ENCODE peak calls at places on chromosomes 7 and 10, in nine cellular contexts. J is IMR-90, Y is testis, T is endothelial cell of umbilical vein, M is adrenal gland, E is ovary, L is fibroblast of lung, D is HepG2, Z is fibroblast of pulmonary artery. R is an unnamed sample.

GRCh38 chr7:16647435-16647960 is 1.5 kb downstream of the BZW2 start:
- DNase-seq in J (peak), Y (no peak), T (peak), M (no peak), E (no peak), L (peak), D (no peak), Z (no peak), R (no peak)

GRCh38 chr7:152341039-152341913 is 94.5 kb downstream of the KMT2C start:
- DNase-seq in J (peak), Y (peak), T (peak), M (peak), E (no peak), L (peak), D (peak), Z (peak), R (peak)

GRCh38 chr7:81470084-81470723 is 299.6 kb downstream of the HGF start:
- DNase-seq in J (peak), Y (peak), T (peak), M (peak), E (peak), L (peak), D (peak), Z (peak), R (peak)

GRCh38 chr7:101426303-101427011 is 63.8 kb downstream of the COL26A1 start:
- DNase-seq in J (no peak), Y (no peak), T (no peak), M (no peak), E (no peak), L (no peak), D (no peak), Z (no peak), R (peak)

GRCh38 chr7:67916571-67916970 is 919.9 kb downstream of the TYW1 start:
- DNase-seq in J (no peak), Y (no peak), T (no peak), M (no peak), E (no peak), L (no peak), D (no peak), Z (no peak), R (no peak)

GRCh38 chr10:43128958-43129706 is 9.1 kb upstream of the CSGALNACT2 start:
- DNase-seq in J (peak), Y (no peak), T (peak), M (no peak), E (no peak), L (peak), D (no peak), Z (peak), R (peak)

GRCh38 chr10:49666685-49667084 is 12.8 kb upstream of the C10orf53 start:
- DNase-seq in J (no peak), Y (no peak), T (no peak), M (no peak), E (no peak), L (no peak), D (no peak), Z (no peak), R (no peak)

GRCh38 chr7:69537691-69538090 is 60.6 kb upstream of the AUTS2 start:
- DNase-seq in J (no peak), Y (no peak), T (no peak), M (no peak), E (no peak), L (no peak), D (no peak), Z (no peak), R (no peak)

GRCh38 chr7:134014935-134015334 is 112.2 kb upstream of the LRGUK start:
- DNase-seq in J (no peak), Y (no peak), T (no peak), M (no peak), E (no peak), L (no peak), D (no peak), Z (no peak), R (no peak)

GRCh38 chr7:147245274-147245673 is 1128.7 kb downstream of the CNTNAP2 start:
- DNase-seq in J (peak), Y (peak), T (no peak), M (peak), E (no peak), L (no peak), D (peak), Z (peak), R (peak)

GRCh38 chr7:149853157-149853556 is 15.0 kb downstream of the ZNF862 start:
- DNase-seq in J (peak), Y (no peak), T (no peak), M (no peak), E (no peak), L (peak), D (no peak), Z (no peak), R (no peak)

GRCh38 chr7:26379711-26380110 is 88.0 kb downstream of the SNX10 start:
- DNase-seq in J (no peak), Y (no peak), T (peak), M (no peak), E (no peak), L (no peak), D (no peak), Z (no peak), R (peak)

GRCh38 chr10:133292919-133293809 is 15.5 kb downstream of the TUBGCP2 start:
- DNase-seq in J (peak), Y (no peak), T (peak), M (no peak), E (no peak), L (peak), D (no peak), Z (peak), R (peak)

GRCh38 chr10:24575462-24576002 is 148.2 kb downstream of the ARHGAP21 start:
- DNase-seq in J (no peak), Y (no peak), T (no peak), M (no peak), E (no peak), L (no peak), D (no peak), Z (no peak), R (no peak)

GRCh38 chr10:1451362-1451888 is 285.9 kb downstream of the ADARB2 start:
- DNase-seq in J (no peak), Y (no peak), T (no peak), M (no peak), E (no peak), L (no peak), D (no peak), Z (no peak), R (no peak)

GRCh38 chr10:3116508-3117100 is 49.3 kb downstream of the PFKP start:
- DNase-seq in J (no peak), Y (no peak), T (no peak), M (no peak), E (no peak), L (no peak), D (peak), Z (no peak), R (no peak)

GRCh38 chr10:121851791-121852190 is 76.0 kb downstream of the ATE1 start:
- DNase-seq in J (no peak), Y (no peak), T (no peak), M (no peak), E (no peak), L (peak), D (no peak), Z (no peak), R (no peak)

GRCh38 chr10:128932071-128932820 is 534.8 kb upstream of the MGMT start:
- DNase-seq in J (no peak), Y (no peak), T (no peak), M (no peak), E (no peak), L (no peak), D (no peak), Z (no peak), R (peak)

GRCh38 chr7:137870684-137871083 is 23.9 kb upstream of the DGKI start:
- DNase-seq in J (peak), Y (no peak), T (no peak), M (no peak), E (no peak), L (no peak), D (no peak), Z (no peak), R (no peak)

GRCh38 chr10:80407836-80408197 is 534 bp upstream of the PRXL2A start:
- DNase-seq in J (no peak), Y (no peak), T (peak), M (peak), E (no peak), L (peak), D (peak), Z (no peak), R (no peak)

GRCh38 chr10:86598151-86598550 is 56.2 kb upstream of the OPN4 start:
- DNase-seq in J (peak), Y (no peak), T (no peak), M (no peak), E (no peak), L (peak), D (no peak), Z (no peak), R (no peak)

GRCh38 chr10:21525367-21526183 is at the start of gene SKIDA1:
- DNase-seq in J (peak), Y (peak), T (peak), M (peak), E (peak), L (peak), D (peak), Z (peak), R (peak)

GRCh38 chr7:1555046-1555812 is 776 bp downstream of the TMEM184A start:
- DNase-seq in J (peak), Y (peak), T (peak), M (peak), E (peak), L (peak), D (peak), Z (peak), R (peak)

GRCh38 chr10:28879875-28880381 is 202.6 kb downstream of the BAMBI start:
- DNase-seq in J (no peak), Y (peak), T (peak), M (peak), E (peak), L (no peak), D (no peak), Z (no peak), R (no peak)

GRCh38 chr7:130154501-130155317 is 50.5 kb downstream of the TMEM209 start:
- DNase-seq in J (no peak), Y (no peak), T (no peak), M (peak), E (no peak), L (no peak), D (no peak), Z (no peak), R (peak)

GRCh38 chr7:66099551-66100407 is 14.9 kb upstream of the CRCP start:
- DNase-seq in J (peak), Y (peak), T (peak), M (peak), E (peak), L (peak), D (no peak), Z (peak), R (peak)

GRCh38 chr10:79063661-79064490 is 4.9 kb upstream of the ZMIZ1 start:
- DNase-seq in J (no peak), Y (no peak), T (no peak), M (no peak), E (peak), L (no peak), D (no peak), Z (no peak), R (no peak)

GRCh38 chr10:55024718-55025117 is 223.7 kb upstream of the PCDH15 start:
- DNase-seq in J (no peak), Y (no peak), T (peak), M (peak), E (no peak), L (peak), D (no peak), Z (no peak), R (no peak)

GRCh38 chr10:110918269-110918632 is 729 bp downstream of the BBIP1 start:
- DNase-seq in J (peak), Y (peak), T (peak), M (peak), E (peak), L (peak), D (peak), Z (peak), R (peak)

GRCh38 chr10:14618669-14619068 is 156.0 kb downstream of the FAM107B start:
- DNase-seq in J (no peak), Y (no peak), T (no peak), M (no peak), E (no peak), L (no peak), D (no peak), Z (no peak), R (no peak)

GRCh38 chr10:14617125-14617524 is 157.6 kb downstream of the FAM107B start:
- DNase-seq in J (no peak), Y (no peak), T (peak), M (no peak), E (no peak), L (no peak), D (no peak), Z (no peak), R (no peak)

GRCh38 chr10:14616465-14616864 is 158.2 kb downstream of the FAM107B start:
- DNase-seq in J (no peak), Y (no peak), T (no peak), M (no peak), E (no peak), L (no peak), D (no peak), Z (no peak), R (no peak)

GRCh38 chr10:14621037-14621436 is 153.7 kb downstream of the FAM107B start:
- DNase-seq in J (peak), Y (no peak), T (no peak), M (no peak), E (no peak), L (no peak), D (no peak), Z (no peak), R (no peak)

GRCh38 chr10:14617850-14618249 is 156.8 kb downstream of the FAM107B start:
- DNase-seq in J (peak), Y (no peak), T (no peak), M (no peak), E (no peak), L (peak), D (no peak), Z (peak), R (peak)
- TF ChIP-seq CTCF in J (peak), Y (no peak), T (peak), M (peak), E (no peak), L (peak), D (no peak), Z (peak), R (no peak)

DNA sequence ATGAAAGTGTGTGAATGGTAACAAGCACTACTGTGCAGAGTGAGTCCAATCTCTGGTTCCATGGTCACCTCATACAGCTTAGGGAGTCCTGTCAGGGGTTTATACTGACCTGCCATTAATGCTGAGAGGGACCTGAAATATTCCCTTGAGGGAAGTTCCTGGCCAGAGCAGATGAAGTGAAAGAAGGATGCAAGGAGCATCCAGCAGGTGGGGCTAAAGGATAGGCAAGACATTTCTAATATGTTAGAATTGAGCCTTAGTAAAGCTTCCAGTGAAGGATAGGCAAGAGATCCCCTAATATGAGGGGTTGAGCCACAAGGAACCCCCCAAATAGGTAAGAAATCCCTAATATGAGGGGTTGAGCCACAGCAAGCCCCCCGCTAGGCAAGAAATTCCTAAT is 25.5 kb upstream of the FAM221A start:
- DNase-seq in J (peak), Y (peak), T (peak), M (peak), E (no peak), L (no peak), D (peak), Z (peak), R (peak)
- TF ChIP-seq CTCF in J (peak), Y (no peak), T (peak), M (peak), E (no peak), L (peak), D (peak), Z (peak), R (no peak)

GRCh38 chr10:94194256-94194655 is 168.5 kb downstream of the NOC3L start:
- DNase-seq in J (peak), Y (no peak), T (no peak), M (no peak), E (no peak), L (peak), D (no peak), Z (peak), R (peak)
- TF ChIP-seq CTCF in J (peak), Y (no peak), T (no peak), M (no peak), E (no peak), L (no peak), D (no peak), Z (peak), R (no peak)

GRCh38 chr7:112452102-112452888 is 2.0 kb downstream of the IFRD1 start:
- DNase-seq in J (peak), Y (peak), T (peak), M (peak), E (peak), L (peak), D (peak), Z (peak), R (peak)
- TF ChIP-seq CTCF in J (peak), Y (no peak), T (no peak), M (no peak), E (no peak), L (peak), D (peak), Z (peak), R (peak)

DNA sequence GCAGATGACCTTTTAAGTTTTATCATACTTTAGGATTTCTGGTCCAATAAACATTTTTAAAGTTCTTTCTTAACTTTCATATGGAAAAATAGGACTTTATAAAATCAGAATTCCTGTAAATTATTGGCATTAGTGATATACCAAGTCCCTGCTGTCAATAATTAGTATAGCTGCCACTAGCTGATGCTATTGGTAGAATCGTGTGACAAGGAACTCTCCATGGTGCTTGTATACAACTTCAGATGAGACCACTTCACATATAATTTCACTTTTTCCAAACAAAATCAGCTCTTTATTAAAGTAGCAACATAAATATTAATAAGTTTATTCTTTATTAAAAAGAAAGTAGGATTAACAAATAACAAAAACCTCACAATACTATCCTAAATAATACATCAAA is 49.9 kb downstream of the ZNF800 start:
- DNase-seq in J (no peak), Y (no peak), T (no peak), M (no peak), E (no peak), L (no peak), D (no peak), Z (no peak), R (no peak)
- TF ChIP-seq CTCF in J (no peak), Y (no peak), T (no peak), M (no peak), E (no peak), L (no peak), D (no peak), Z (no peak), R (no peak)

DNA sequence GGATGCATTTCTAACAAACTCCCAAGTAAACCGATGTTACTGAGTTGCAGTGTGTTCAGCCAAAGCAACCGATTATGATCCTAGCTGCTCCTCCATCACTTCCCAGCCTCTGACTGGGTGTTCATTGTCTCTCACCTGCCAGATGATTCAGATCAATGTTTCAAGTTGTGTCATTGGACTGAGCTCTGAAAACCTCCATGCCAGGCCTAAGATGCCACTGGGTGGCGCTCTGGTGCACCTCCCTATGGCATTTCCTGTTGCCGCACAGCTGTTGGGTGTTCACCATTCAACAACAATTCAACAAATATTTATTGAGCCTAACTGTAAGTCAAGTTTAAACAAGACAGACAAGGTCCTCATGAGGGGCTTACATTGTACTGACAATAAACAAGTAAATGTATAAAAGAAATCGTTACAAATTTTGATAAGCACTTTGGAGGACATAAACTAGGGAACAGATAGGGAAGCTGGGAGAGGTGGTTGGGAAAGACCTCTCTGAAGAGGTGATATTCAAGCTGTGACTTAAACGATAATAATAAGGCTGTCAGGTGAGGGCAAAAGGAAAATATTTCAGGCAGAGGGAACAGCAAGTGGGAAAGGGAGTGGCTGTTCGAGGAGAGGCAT is 22.8 kb downstream of the RGR start:
- DNase-seq in J (peak), Y (peak), T (peak), M (peak), E (no peak), L (peak), D (peak), Z (peak), R (peak)
- TF ChIP-seq CTCF in J (peak), Y (peak), T (peak), M (peak), E (no peak), L (peak), D (peak), Z (peak), R (peak)

R was measured in MCF 10A.